ENCODE peak calls at places on chromosomes 11 and 22, in eight cellular contexts. One of them, this sample, is unnamed.

GRCh38 chr11:47215366-47215925 is 672 bp downstream of the DDB2 start:
- DNase-seq in epithelial cell of esophagus: peak; percentile 82
- DNase-seq in natural killer cell: no peak
- DNase-seq in Kasumi-1: no peak
- DNase-seq in stimulated activated naive CD8-positive, alpha-beta T cell treated with anti-CD3 and anti-CD28 coated beads, Interleukin-15, Interleukin-2, amounts not matched to agents 100 U/mL and 50 U/mL, for 24 hours: no peak
- DNase-seq in RWPE1: no peak
- DNase-seq in choroid plexus epithelial cell: no peak
- DNase-seq in GOT3: no peak
- DNase-seq in this sample: peak; percentile 73

GRCh38 chr11:17473071-17473744 is 3.4 kb downstream of the ABCC8 start:
- DNase-seq in epithelial cell of esophagus: peak; percentile 26
- DNase-seq in natural killer cell: no peak
- DNase-seq in Kasumi-1: peak; percentile 31
- DNase-seq in stimulated activated naive CD8-positive, alpha-beta T cell treated with anti-CD3 and anti-CD28 coated beads, Interleukin-15, Interleukin-2, amounts not matched to agents 100 U/mL and 50 U/mL, for 24 hours: no peak
- DNase-seq in RWPE1: no peak
- DNase-seq in choroid plexus epithelial cell: peak; percentile 13
- DNase-seq in GOT3: no peak
- DNase-seq in this sample: peak; percentile 45

GRCh38 chr11:79087238-79087956 is 353.4 kb downstream of the TENM4 start:
- DNase-seq in epithelial cell of esophagus: peak; percentile 42
- DNase-seq in natural killer cell: no peak
- DNase-seq in Kasumi-1: no peak
- DNase-seq in stimulated activated naive CD8-positive, alpha-beta T cell treated with anti-CD3 and anti-CD28 coated beads, Interleukin-15, Interleukin-2, amounts not matched to agents 100 U/mL and 50 U/mL, for 24 hours: no peak
- DNase-seq in RWPE1: peak; percentile 40
- DNase-seq in choroid plexus epithelial cell: peak; percentile 69
- DNase-seq in GOT3: no peak
- DNase-seq in this sample: peak; percentile 28

GRCh38 chr11:65640483-65641207 is 2.7 kb downstream of the SIPA1 start:
- DNase-seq in epithelial cell of esophagus: no peak
- DNase-seq in natural killer cell: peak; percentile 61
- DNase-seq in Kasumi-1: peak; percentile 86
- DNase-seq in stimulated activated naive CD8-positive, alpha-beta T cell treated with anti-CD3 and anti-CD28 coated beads, Interleukin-15, Interleukin-2, amounts not matched to agents 100 U/mL and 50 U/mL, for 24 hours: peak; percentile 54
- DNase-seq in RWPE1: no peak
- DNase-seq in choroid plexus epithelial cell: no peak
- DNase-seq in GOT3: no peak
- DNase-seq in this sample: no peak

GRCh38 chr22:45678961-45679912 is 7.6 kb downstream of the ATXN10 start:
- DNase-seq in epithelial cell of esophagus: peak; percentile 63
- DNase-seq in natural killer cell: no peak
- DNase-seq in Kasumi-1: no peak
- DNase-seq in stimulated activated naive CD8-positive, alpha-beta T cell treated with anti-CD3 and anti-CD28 coated beads, Interleukin-15, Interleukin-2, amounts not matched to agents 100 U/mL and 50 U/mL, for 24 hours: no peak
- DNase-seq in RWPE1: peak; percentile 40
- DNase-seq in choroid plexus epithelial cell: no peak
- DNase-seq in GOT3: no peak
- DNase-seq in this sample: peak; percentile 49

GRCh38 chr11:19995131-19995530 is 165.1 kb downstream of the DBX1 start:
- DNase-seq in epithelial cell of esophagus: peak; percentile 96
- DNase-seq in natural killer cell: no peak
- DNase-seq in Kasumi-1: no peak
- DNase-seq in stimulated activated naive CD8-positive, alpha-beta T cell treated with anti-CD3 and anti-CD28 coated beads, Interleukin-15, Interleukin-2, amounts not matched to agents 100 U/mL and 50 U/mL, for 24 hours: no peak
- DNase-seq in RWPE1: peak; percentile 67
- DNase-seq in choroid plexus epithelial cell: peak; percentile 91
- DNase-seq in GOT3: no peak
- DNase-seq in this sample: peak; percentile 95

GRCh38 chr11:82986491-82986890 is 85.0 kb downstream of the DDIAS start:
- DNase-seq in epithelial cell of esophagus: no peak
- DNase-seq in natural killer cell: no peak
- DNase-seq in Kasumi-1: no peak
- DNase-seq in stimulated activated naive CD8-positive, alpha-beta T cell treated with anti-CD3 and anti-CD28 coated beads, Interleukin-15, Interleukin-2, amounts not matched to agents 100 U/mL and 50 U/mL, for 24 hours: no peak
- DNase-seq in RWPE1: no peak
- DNase-seq in choroid plexus epithelial cell: no peak
- DNase-seq in GOT3: no peak
- DNase-seq in this sample: no peak

GRCh38 chr11:37574361-37574760 is 976.3 kb upstream of the RAG2 start:
- DNase-seq in epithelial cell of esophagus: no peak
- DNase-seq in natural killer cell: no peak
- DNase-seq in Kasumi-1: no peak
- DNase-seq in stimulated activated naive CD8-positive, alpha-beta T cell treated with anti-CD3 and anti-CD28 coated beads, Interleukin-15, Interleukin-2, amounts not matched to agents 100 U/mL and 50 U/mL, for 24 hours: no peak
- DNase-seq in RWPE1: no peak
- DNase-seq in choroid plexus epithelial cell: no peak
- DNase-seq in GOT3: no peak
- DNase-seq in this sample: no peak

GRCh38 chr11:7544021-7544420 is 30.2 kb downstream of the PPFIBP2 start:
- DNase-seq in epithelial cell of esophagus: no peak
- DNase-seq in natural killer cell: no peak
- DNase-seq in Kasumi-1: no peak
- DNase-seq in stimulated activated naive CD8-positive, alpha-beta T cell treated with anti-CD3 and anti-CD28 coated beads, Interleukin-15, Interleukin-2, amounts not matched to agents 100 U/mL and 50 U/mL, for 24 hours: no peak
- DNase-seq in RWPE1: no peak
- DNase-seq in choroid plexus epithelial cell: no peak
- DNase-seq in GOT3: no peak
- DNase-seq in this sample: no peak

GRCh38 chr22:31497148-31497938 is 1.0 kb downstream of the SFI1 start:
- DNase-seq in epithelial cell of esophagus: no peak
- DNase-seq in natural killer cell: no peak
- DNase-seq in Kasumi-1: no peak
- DNase-seq in stimulated activated naive CD8-positive, alpha-beta T cell treated with anti-CD3 and anti-CD28 coated beads, Interleukin-15, Interleukin-2, amounts not matched to agents 100 U/mL and 50 U/mL, for 24 hours: no peak
- DNase-seq in RWPE1: no peak
- DNase-seq in choroid plexus epithelial cell: no peak
- DNase-seq in GOT3: no peak
- DNase-seq in this sample: no peak

GRCh38 chr11:116791002-116791812 is 472 bp downstream of the APOA5 start:
- DNase-seq in epithelial cell of esophagus: peak; percentile 61
- DNase-seq in natural killer cell: peak; percentile 77
- DNase-seq in Kasumi-1: peak; percentile 55
- DNase-seq in stimulated activated naive CD8-positive, alpha-beta T cell treated with anti-CD3 and anti-CD28 coated beads, Interleukin-15, Interleukin-2, amounts not matched to agents 100 U/mL and 50 U/mL, for 24 hours: peak; percentile 88
- DNase-seq in RWPE1: peak; percentile 40
- DNase-seq in choroid plexus epithelial cell: peak; percentile 71
- DNase-seq in GOT3: no peak
- DNase-seq in this sample: peak; percentile 68

GRCh38 chr11:112837162-112837826 is 123.9 kb upstream of the NCAM1 start:
- DNase-seq in epithelial cell of esophagus: no peak
- DNase-seq in natural killer cell: peak; percentile 18
- DNase-seq in Kasumi-1: no peak
- DNase-seq in stimulated activated naive CD8-positive, alpha-beta T cell treated with anti-CD3 and anti-CD28 coated beads, Interleukin-15, Interleukin-2, amounts not matched to agents 100 U/mL and 50 U/mL, for 24 hours: no peak
- DNase-seq in RWPE1: no peak
- DNase-seq in choroid plexus epithelial cell: peak; percentile 2
- DNase-seq in GOT3: no peak
- DNase-seq in this sample: peak; percentile 33

GRCh38 chr11:17649696-17650600 is 69.4 kb upstream of the MYOD1 start:
- DNase-seq in epithelial cell of esophagus: no peak
- DNase-seq in natural killer cell: no peak
- DNase-seq in Kasumi-1: no peak
- DNase-seq in stimulated activated naive CD8-positive, alpha-beta T cell treated with anti-CD3 and anti-CD28 coated beads, Interleukin-15, Interleukin-2, amounts not matched to agents 100 U/mL and 50 U/mL, for 24 hours: no peak
- DNase-seq in RWPE1: peak; percentile 32
- DNase-seq in choroid plexus epithelial cell: peak; percentile 1
- DNase-seq in GOT3: no peak
- DNase-seq in this sample: no peak

This sample was measured in MCF 10A.